ENCODE peak calls at places on chromosomes 6 and 20, in ten cellular contexts. One of them, this sample, is unnamed.

GRCh38 chr6:36829919-36830544 is 9.2 kb downstream of the CPNE5 start:
- DNase-seq in lung: peak; percentile 55
- DNase-seq in astrocyte: peak; percentile 51
- DNase-seq in body of pancreas: peak; percentile 87
- DNase-seq in small intestine: peak; percentile 99
- DNase-seq in mucosa of descending colon: no peak
- DNase-seq in mesenchymal stem cell: no peak
- DNase-seq in K562: no peak
- DNase-seq in aorta: peak; percentile 84
- DNase-seq in spleen: no peak
- DNase-seq in this sample: no peak

GRCh38 chr6:42745083-42745637 is 743 bp downstream of the TBCC start:
- DNase-seq in lung: peak; percentile 42
- DNase-seq in astrocyte: no peak
- DNase-seq in body of pancreas: peak; percentile 32
- DNase-seq in small intestine: peak; percentile 41
- DNase-seq in mucosa of descending colon: peak; percentile 63
- DNase-seq in mesenchymal stem cell: peak; percentile 67
- DNase-seq in K562: peak; percentile 46
- DNase-seq in aorta: peak; percentile 76
- DNase-seq in spleen: peak; percentile 86
- DNase-seq in this sample: peak; percentile 59

GRCh38 chr20:60210779-60211617 is 252.8 kb downstream of the CDH26 start:
- DNase-seq in lung: peak; percentile 62
- DNase-seq in astrocyte: peak; percentile 24
- DNase-seq in body of pancreas: peak; percentile 57
- DNase-seq in small intestine: peak; percentile 18
- DNase-seq in mucosa of descending colon: no peak
- DNase-seq in mesenchymal stem cell: peak; percentile 12
- DNase-seq in K562: peak; percentile 62
- DNase-seq in aorta: peak; percentile 79
- DNase-seq in spleen: peak; percentile 89
- DNase-seq in this sample: peak; percentile 83

GRCh38 chr20:63009988-63010769 is 3.4 kb upstream of the BHLHE23 start:
- DNase-seq in lung: no peak
- DNase-seq in astrocyte: peak; percentile 7
- DNase-seq in body of pancreas: no peak
- DNase-seq in small intestine: peak; percentile 38
- DNase-seq in mucosa of descending colon: peak; percentile 74
- DNase-seq in mesenchymal stem cell: no peak
- DNase-seq in K562: peak; percentile 45
- DNase-seq in aorta: no peak
- DNase-seq in spleen: peak; percentile 83
- DNase-seq in this sample: no peak

GRCh38 chr6:121839891-121840290 is 404.4 kb downstream of the GJA1 start:
- DNase-seq in lung: no peak
- DNase-seq in astrocyte: no peak
- DNase-seq in body of pancreas: no peak
- DNase-seq in small intestine: no peak
- DNase-seq in mucosa of descending colon: no peak
- DNase-seq in mesenchymal stem cell: peak; percentile 38
- DNase-seq in K562: no peak
- DNase-seq in aorta: no peak
- DNase-seq in spleen: no peak
- DNase-seq in this sample: no peak

GRCh38 chr6:149855741-149856140 is 8.4 kb downstream of the LRP11 start:
- DNase-seq in lung: no peak
- DNase-seq in astrocyte: no peak
- DNase-seq in body of pancreas: no peak
- DNase-seq in small intestine: no peak
- DNase-seq in mucosa of descending colon: no peak
- DNase-seq in mesenchymal stem cell: no peak
- DNase-seq in K562: no peak
- DNase-seq in aorta: no peak
- DNase-seq in spleen: no peak
- DNase-seq in this sample: no peak

GRCh38 chr6:70369332-70369950 is 43.9 kb upstream of the FAM135A start:
- DNase-seq in lung: peak; percentile 66
- DNase-seq in astrocyte: peak; percentile 21
- DNase-seq in body of pancreas: peak; percentile 63
- DNase-seq in small intestine: peak; percentile 77
- DNase-seq in mucosa of descending colon: no peak
- DNase-seq in mesenchymal stem cell: peak; percentile 64
- DNase-seq in K562: peak; percentile 78
- DNase-seq in aorta: peak; percentile 86
- DNase-seq in spleen: peak; percentile 85
- DNase-seq in this sample: peak; percentile 78

GRCh38 chr20:39829713-39830112 is 859.3 kb downstream of the MAFB start:
- DNase-seq in lung: no peak
- DNase-seq in astrocyte: no peak
- DNase-seq in body of pancreas: no peak
- DNase-seq in small intestine: no peak
- DNase-seq in mucosa of descending colon: no peak
- DNase-seq in mesenchymal stem cell: peak; percentile 3
- DNase-seq in K562: no peak
- DNase-seq in aorta: no peak
- DNase-seq in spleen: no peak
- DNase-seq in this sample: peak; percentile 34

GRCh38 chr6:167666571-167667203 is 160.0 kb upstream of the AFDN start:
- DNase-seq in lung: no peak
- DNase-seq in astrocyte: no peak
- DNase-seq in body of pancreas: no peak
- DNase-seq in small intestine: no peak
- DNase-seq in mucosa of descending colon: no peak
- DNase-seq in mesenchymal stem cell: no peak
- DNase-seq in K562: no peak
- DNase-seq in aorta: peak; percentile 50
- DNase-seq in spleen: peak; percentile 47
- DNase-seq in this sample: no peak

GRCh38 chr6:83055366-83055964 is 10.2 kb downstream of the UBE3D start:
- DNase-seq in lung: peak; percentile 41
- DNase-seq in astrocyte: no peak
- DNase-seq in body of pancreas: peak; percentile 44
- DNase-seq in small intestine: peak; percentile 47
- DNase-seq in mucosa of descending colon: no peak
- DNase-seq in mesenchymal stem cell: peak; percentile 51
- DNase-seq in K562: peak; percentile 67
- DNase-seq in aorta: no peak
- DNase-seq in spleen: no peak
- DNase-seq in this sample: peak; percentile 81

GRCh38 chr20:57261488-57262243 is 4.8 kb downstream of the BMP7 start:
- DNase-seq in lung: no peak
- DNase-seq in astrocyte: no peak
- DNase-seq in body of pancreas: no peak
- DNase-seq in small intestine: no peak
- DNase-seq in mucosa of descending colon: no peak
- DNase-seq in mesenchymal stem cell: no peak
- DNase-seq in K562: no peak
- DNase-seq in aorta: no peak
- DNase-seq in spleen: no peak
- DNase-seq in this sample: no peak

GRCh38 chr20:10636326-10636818 is 37.4 kb downstream of the JAG1 start:
- DNase-seq in lung: no peak
- DNase-seq in astrocyte: peak; percentile 72
- DNase-seq in body of pancreas: no peak
- DNase-seq in small intestine: peak; percentile 23
- DNase-seq in mucosa of descending colon: no peak
- DNase-seq in mesenchymal stem cell: peak; percentile 43
- DNase-seq in K562: no peak
- DNase-seq in aorta: no peak
- DNase-seq in spleen: no peak
- DNase-seq in this sample: peak; percentile 29

GRCh38 chr6:79225718-79226117 is 8.8 kb downstream of the HMGN3 start:
- DNase-seq in lung: no peak
- DNase-seq in astrocyte: no peak
- DNase-seq in body of pancreas: no peak
- DNase-seq in small intestine: no peak
- DNase-seq in mucosa of descending colon: no peak
- DNase-seq in mesenchymal stem cell: peak; percentile 22
- DNase-seq in K562: no peak
- DNase-seq in aorta: no peak
- DNase-seq in spleen: no peak
- DNase-seq in this sample: no peak

GRCh38 chr6:166809721-166810120 is 146.6 kb downstream of the RNASET2 start:
- DNase-seq in lung: no peak
- DNase-seq in astrocyte: no peak
- DNase-seq in body of pancreas: no peak
- DNase-seq in small intestine: no peak
- DNase-seq in mucosa of descending colon: no peak
- DNase-seq in mesenchymal stem cell: no peak
- DNase-seq in K562: no peak
- DNase-seq in aorta: no peak
- DNase-seq in spleen: no peak
- DNase-seq in this sample: no peak

DNA sequence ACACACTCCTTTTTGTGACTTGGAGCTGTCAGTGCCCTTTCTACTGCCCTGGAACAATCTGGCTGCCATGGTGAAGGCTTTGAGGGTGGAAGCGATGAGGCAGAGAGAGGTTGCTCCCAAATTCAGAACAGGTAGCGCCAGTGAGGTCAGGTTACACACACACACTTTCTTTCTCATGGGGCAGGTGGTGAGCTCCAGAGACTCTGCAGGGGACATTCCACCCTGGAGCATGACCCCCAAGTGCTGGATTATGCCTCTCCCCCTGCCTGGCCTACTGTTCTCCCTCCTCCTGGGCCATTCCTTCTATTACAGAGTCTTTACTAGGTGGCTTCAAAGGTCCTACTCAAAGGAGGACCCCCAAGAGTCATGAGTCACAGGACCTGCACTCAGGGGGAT is 98.0 kb downstream of the EYA2 start:
- DNase-seq in lung: no peak
- DNase-seq in astrocyte: no peak
- DNase-seq in body of pancreas: peak; percentile 63
- DNase-seq in small intestine: no peak
- DNase-seq in mucosa of descending colon: no peak
- DNase-seq in mesenchymal stem cell: no peak
- DNase-seq in K562: no peak
- DNase-seq in aorta: no peak
- DNase-seq in spleen: peak; percentile 19
- DNase-seq in this sample: no peak
- H3K4me1 ChIP-seq in lung: no peaks in the 10 kb centered on the region
- H3K4me1 ChIP-seq in astrocyte: no peaks in the 10 kb centered on the region
- H3K4me1 ChIP-seq in body of pancreas: peaks cover 30% of the 10 kb centered on the region
- H3K4me1 ChIP-seq in small intestine: no peaks in the 10 kb centered on the region
- H3K4me1 ChIP-seq in mucosa of descending colon: peaks cover 11% of the 10 kb centered on the region
- H3K4me1 ChIP-seq in mesenchymal stem cell: no peaks in the 10 kb centered on the region
- H3K4me1 ChIP-seq in K562: peaks cover 13% of the 10 kb centered on the region
- H3K4me1 ChIP-seq in aorta: no peaks in the 10 kb centered on the region
- H3K4me1 ChIP-seq in spleen: no peaks in the 10 kb centered on the region
- H3K4me1 ChIP-seq in this sample: peaks cover 13% of the 10 kb centered on the region

DNA sequence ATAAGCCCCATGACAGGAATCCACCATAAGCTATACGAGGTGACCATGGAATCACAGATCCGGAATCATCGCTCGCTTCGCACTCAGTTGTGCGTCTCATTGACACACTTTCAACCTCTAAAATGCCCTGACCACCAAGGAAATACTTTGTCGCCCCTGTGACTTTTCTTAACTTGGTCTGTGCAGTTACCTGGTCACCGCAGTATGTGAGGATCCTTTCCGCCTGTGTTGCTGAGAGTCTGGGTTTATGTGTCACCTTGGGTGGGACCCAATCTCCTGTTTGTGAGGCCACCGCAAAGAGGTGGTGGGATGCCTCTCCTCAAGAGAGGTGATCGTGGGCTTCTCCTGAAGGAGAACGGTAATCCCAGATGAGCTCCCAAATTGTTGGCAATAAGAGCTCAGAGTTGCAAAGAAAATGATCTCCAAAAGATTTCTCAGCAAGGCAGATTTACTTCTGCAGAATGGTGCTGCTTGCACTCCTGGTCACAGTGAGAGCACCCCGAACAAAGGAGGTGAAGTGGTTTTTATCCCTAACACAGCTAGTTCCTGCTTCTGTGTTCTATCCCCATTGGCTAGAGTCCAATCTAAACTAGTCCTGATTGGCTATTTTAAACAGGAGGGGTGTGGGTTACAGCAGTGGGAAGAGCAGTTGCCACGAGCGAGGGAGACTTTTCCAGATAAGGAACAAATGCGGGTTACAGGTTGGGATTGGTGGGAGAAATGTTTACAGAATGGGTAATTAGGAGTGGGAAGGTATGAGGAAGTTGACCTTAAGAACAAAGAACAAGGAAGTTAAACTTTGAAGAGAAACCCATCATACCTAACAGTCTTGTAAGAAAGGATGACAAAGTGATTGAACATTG is 9.1 kb upstream of the ZNFX1 start:
- DNase-seq in lung: no peak
- DNase-seq in astrocyte: peak; percentile 66
- DNase-seq in body of pancreas: no peak
- DNase-seq in small intestine: peak; percentile 72
- DNase-seq in mucosa of descending colon: no peak
- DNase-seq in mesenchymal stem cell: peak; percentile 37
- DNase-seq in K562: peak; percentile 31
- DNase-seq in aorta: no peak
- DNase-seq in spleen: no peak
- DNase-seq in this sample: no peak
- H3K9me3 ChIP-seq in lung: peaks cover 25% of the 10 kb centered on the region
- H3K9me3 ChIP-seq in astrocyte: peaks cover 13% of the 10 kb centered on the region
- H3K9me3 ChIP-seq in body of pancreas: no peaks in the 10 kb centered on the region
- H3K9me3 ChIP-seq in small intestine: no peaks in the 10 kb centered on the region
- H3K9me3 ChIP-seq in mucosa of descending colon: peaks cover 57% of the 10 kb centered on the region
- H3K9me3 ChIP-seq in mesenchymal stem cell: peaks cover 17% of the 10 kb centered on the region
- H3K9me3 ChIP-seq in K562: no peaks in the 10 kb centered on the region
- H3K9me3 ChIP-seq in aorta: peaks cover 14% of the 10 kb centered on the region
- H3K9me3 ChIP-seq in spleen: peaks cover 68% of the 10 kb centered on the region
- H3K9me3 ChIP-seq in this sample: peaks cover 17% of the 10 kb centered on the region

DNA sequence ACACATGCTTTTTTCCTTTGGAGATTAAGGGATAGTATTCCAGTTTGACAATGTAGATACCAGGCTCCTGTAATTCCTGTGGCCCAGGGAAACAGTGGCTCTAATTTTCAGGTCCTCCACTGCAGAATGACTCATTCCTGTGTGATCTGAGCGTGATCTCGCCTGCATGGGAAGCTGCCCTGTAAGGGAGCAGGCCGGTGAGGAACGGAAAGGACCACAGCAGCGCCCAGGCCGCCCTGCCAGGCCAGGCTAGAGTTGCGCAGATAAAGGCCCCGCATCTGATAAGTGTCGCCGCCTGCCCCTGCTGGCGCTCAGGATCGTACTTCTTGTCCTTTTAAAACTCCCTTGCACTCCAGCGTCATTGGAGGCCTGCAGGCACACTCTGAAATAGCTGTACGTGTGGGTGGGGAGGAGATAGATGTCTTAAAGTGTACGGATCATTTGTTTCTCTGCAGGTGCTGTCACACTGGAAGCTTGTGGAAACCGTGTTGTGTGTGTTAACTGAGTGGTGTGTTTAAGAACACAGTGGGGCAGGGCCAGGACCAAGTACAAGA is 60.7 kb downstream of the SYNJ2 start:
- DNase-seq in lung: no peak
- DNase-seq in astrocyte: peak; percentile 96
- DNase-seq in body of pancreas: no peak
- DNase-seq in small intestine: no peak
- DNase-seq in mucosa of descending colon: peak; percentile 47
- DNase-seq in mesenchymal stem cell: peak; percentile 94
- DNase-seq in K562: peak; percentile 70
- DNase-seq in aorta: peak; percentile 88
- DNase-seq in spleen: no peak
- DNase-seq in this sample: peak; percentile 79
- H3K4me1 ChIP-seq in lung: peaks cover 15% of the 10 kb centered on the region
- H3K4me1 ChIP-seq in astrocyte: peaks cover 81% of the 10 kb centered on the region
- H3K4me1 ChIP-seq in body of pancreas: peaks cover 14% of the 10 kb centered on the region
- H3K4me1 ChIP-seq in small intestine: no peaks in the 10 kb centered on the region
- H3K4me1 ChIP-seq in mucosa of descending colon: peaks cover 19% of the 10 kb centered on the region
- H3K4me1 ChIP-seq in mesenchymal stem cell: peaks cover 58% of the 10 kb centered on the region
- H3K4me1 ChIP-seq in K562: peaks cover 46% of the 10 kb centered on the region
- H3K4me1 ChIP-seq in aorta: peaks cover 2% of the 10 kb centered on the region
- H3K4me1 ChIP-seq in spleen: peaks cover 8% of the 10 kb centered on the region
- H3K4me1 ChIP-seq in this sample: peaks cover 47% of the 10 kb centered on the region

GRCh38 chr20:42442728-42443127 is 747.0 kb downstream of the PTPRT start:
- DNase-seq in lung: no peak
- DNase-seq in astrocyte: no peak
- DNase-seq in body of pancreas: no peak
- DNase-seq in small intestine: no peak
- DNase-seq in mucosa of descending colon: no peak
- DNase-seq in mesenchymal stem cell: no peak
- DNase-seq in K562: no peak
- DNase-seq in aorta: no peak
- DNase-seq in spleen: no peak
- DNase-seq in this sample: no peak
- H3K9me3 ChIP-seq in lung: no peaks in the 10 kb centered on the region
- H3K9me3 ChIP-seq in astrocyte: no peaks in the 10 kb centered on the region
- H3K9me3 ChIP-seq in body of pancreas: no peaks in the 10 kb centered on the region
- H3K9me3 ChIP-seq in small intestine: no peaks in the 10 kb centered on the region
- H3K9me3 ChIP-seq in mucosa of descending colon: no peaks in the 10 kb centered on the region
- H3K9me3 ChIP-seq in mesenchymal stem cell: no peaks in the 10 kb centered on the region
- H3K9me3 ChIP-seq in K562: no peaks in the 10 kb centered on the region
- H3K9me3 ChIP-seq in aorta: no peaks in the 10 kb centered on the region
- H3K9me3 ChIP-seq in spleen: no peaks in the 10 kb centered on the region
- H3K9me3 ChIP-seq in this sample: no peaks in the 10 kb centered on the region

This sample was measured in adipocyte.